ENCODE peak calls at places on chromosome 22, in four cellular contexts. K, Y, F and J are unnamed samples.

GRCh38 chr22:46150615-46151423 is 493 bp downstream of the PPARA start:
- DNase-seq in K (peak), Y (no peak), F (peak), J (peak)

GRCh38 chr22:39989633-39990032 is 5.1 kb upstream of the FAM83F start:
- DNase-seq in K (no peak), Y (no peak), F (no peak), J (no peak)

GRCh38 chr22:48635825-48636224 is 1191.8 kb downstream of the BRD1 start:
- DNase-seq in K (no peak), Y (peak), F (no peak), J (no peak)

GRCh38 chr22:39362271-39362670 is 12.5 kb downstream of the SYNGR1 start:
- DNase-seq in K (no peak), Y (no peak), F (no peak), J (peak)

GRCh38 chr22:37176464-37177061 is 11.5 kb downstream of the C1QTNF6 start:
- DNase-seq in K (peak), Y (peak), F (peak), J (peak)

GRCh38 chr22:46626356-46626755 is 6.2 kb downstream of the GRAMD4 start:
- DNase-seq in K (no peak), Y (no peak), F (no peak), J (no peak)

GRCh38 chr22:49351761-49352221 is 475.9 kb downstream of the BRD1 start:
- DNase-seq in K (no peak), Y (no peak), F (no peak), J (no peak)

GRCh38 chr22:46234851-46235437 is 15.1 kb downstream of the CDPF1 start:
- DNase-seq in K (no peak), Y (no peak), F (no peak), J (peak)

GRCh38 chr22:32829451-32829851 is 27.9 kb downstream of the TIMP3 start:
- DNase-seq in K (no peak), Y (no peak), F (no peak), J (no peak)

GRCh38 chr22:39522567-39523300 is 2.4 kb downstream of the ATF4 start:
- DNase-seq in K (peak), Y (no peak), F (no peak), J (no peak)

GRCh38 chr22:33776491-33776890 is 143.8 kb downstream of the LARGE1 start:
- DNase-seq in K (no peak), Y (no peak), F (no peak), J (no peak)

GRCh38 chr22:39174498-39175120 is 22.1 kb upstream of the CBX7 start:
- DNase-seq in K (peak), Y (peak), F (peak), J (peak)

GRCh38 chr22:37178350-37179125 is 9.5 kb downstream of the C1QTNF6 start:
- DNase-seq in K (peak), Y (peak), F (no peak), J (peak)

GRCh38 chr22:50034126-50035081 is 21.8 kb upstream of the IL17REL start:
- DNase-seq in K (no peak), Y (no peak), F (no peak), J (no peak)

GRCh38 chr22:22090650-22091399 is 108.2 kb upstream of the TOP3B start:
- DNase-seq in K (no peak), Y (no peak), F (no peak), J (no peak)

GRCh38 chr22:47593911-47594311 is 831.5 kb downstream of the TBC1D22A start:
- DNase-seq in K (no peak), Y (no peak), F (no peak), J (no peak)

GRCh38 chr22:41687901-41688364 is 734 bp downstream of the SNU13 start:
- DNase-seq in K (peak), Y (no peak), F (no peak), J (peak)

GRCh38 chr22:46193898-46194310 is 43.6 kb downstream of the PPARA start:
- DNase-seq in K (no peak), Y (no peak), F (no peak), J (no peak)

GRCh38 chr22:40606306-40606705 is 30.2 kb downstream of the MRTFA start:
- DNase-seq in K (no peak), Y (no peak), F (no peak), J (no peak)

GRCh38 chr22:33829549-33830280 is 90.6 kb downstream of the LARGE1 start:
- DNase-seq in K (no peak), Y (no peak), F (no peak), J (no peak)

GRCh38 chr22:29740216-29740615 is 20.4 kb downstream of the CABP7 start:
- DNase-seq in K (no peak), Y (no peak), F (no peak), J (no peak)

GRCh38 chr22:47940211-47940610 is 1177.8 kb downstream of the TBC1D22A start:
- DNase-seq in K (no peak), Y (no peak), F (no peak), J (no peak)

GRCh38 chr22:30803679-30804078 is 109.0 kb downstream of the OSBP2 start:
- DNase-seq in K (peak), Y (no peak), F (no peak), J (no peak)
- H3K4me3 ChIP-seq in K (no peak), Y (no peak), F (no peak), J (no peak)

GRCh38 chr22:35516723-35517122 is 23.9 kb upstream of the RASD2 start:
- DNase-seq in K (no peak), Y (no peak), F (no peak), J (no peak)
- TF ChIP-seq POLR2A in K (no peak), Y (no peak), F (no peak), J (no peak)

GRCh38 chr22:19344420-19344819 is 52.9 kb upstream of the CLTCL1 start:
- DNase-seq in K (no peak), Y (no peak), F (no peak), J (no peak)
- TF ChIP-seq CTCF in K (no peak), Y (no peak), F (no peak), J (no peak)

GRCh38 chr22:45051946-45052345 is 42.1 kb upstream of the PHF21B start:
- DNase-seq in K (no peak), Y (no peak), F (no peak), J (no peak)

GRCh38 chr22:45055936-45056335 is 46.1 kb upstream of the PHF21B start:
- DNase-seq in K (no peak), Y (no peak), F (no peak), J (no peak)

GRCh38 chr22:45053571-45053970 is 43.8 kb upstream of the PHF21B start:
- DNase-seq in K (no peak), Y (no peak), F (no peak), J (no peak)

GRCh38 chr22:45053094-45053493 is 43.3 kb upstream of the PHF21B start:
- DNase-seq in K (no peak), Y (no peak), F (no peak), J (no peak)

GRCh38 chr22:45051419-45051818 is 41.6 kb upstream of the PHF21B start:
- DNase-seq in K (no peak), Y (no peak), F (no peak), J (no peak)
- H3K4me3 ChIP-seq in K (no peak), Y (no peak), F (no peak), J (no peak)

DNA sequence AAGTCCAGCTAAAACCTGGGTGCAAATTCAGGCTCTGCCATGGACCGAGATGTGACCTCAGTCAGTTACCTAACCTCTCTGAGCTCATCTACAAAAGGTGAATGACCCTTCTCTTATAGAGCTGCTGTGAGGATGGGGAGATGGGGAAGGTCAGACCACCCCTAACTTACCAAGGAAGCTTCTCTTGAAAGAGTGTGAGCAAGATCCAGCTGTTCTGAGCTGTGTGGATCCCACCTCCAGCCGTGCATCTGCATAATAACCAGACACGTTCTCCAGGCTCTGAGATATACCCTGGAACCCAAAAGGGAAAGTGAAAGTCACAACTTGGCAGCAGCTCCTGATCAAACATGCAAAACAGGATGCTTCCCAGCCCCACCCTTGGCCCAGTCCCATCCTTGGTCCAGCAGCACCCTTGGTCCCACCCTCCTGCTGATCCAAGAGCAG is at the start of gene APOL3:
- DNase-seq in K (peak), Y (peak), F (peak), J (peak)
- TF ChIP-seq POLR2A in K (peak), Y (peak), F (peak), J (no peak)

DNA sequence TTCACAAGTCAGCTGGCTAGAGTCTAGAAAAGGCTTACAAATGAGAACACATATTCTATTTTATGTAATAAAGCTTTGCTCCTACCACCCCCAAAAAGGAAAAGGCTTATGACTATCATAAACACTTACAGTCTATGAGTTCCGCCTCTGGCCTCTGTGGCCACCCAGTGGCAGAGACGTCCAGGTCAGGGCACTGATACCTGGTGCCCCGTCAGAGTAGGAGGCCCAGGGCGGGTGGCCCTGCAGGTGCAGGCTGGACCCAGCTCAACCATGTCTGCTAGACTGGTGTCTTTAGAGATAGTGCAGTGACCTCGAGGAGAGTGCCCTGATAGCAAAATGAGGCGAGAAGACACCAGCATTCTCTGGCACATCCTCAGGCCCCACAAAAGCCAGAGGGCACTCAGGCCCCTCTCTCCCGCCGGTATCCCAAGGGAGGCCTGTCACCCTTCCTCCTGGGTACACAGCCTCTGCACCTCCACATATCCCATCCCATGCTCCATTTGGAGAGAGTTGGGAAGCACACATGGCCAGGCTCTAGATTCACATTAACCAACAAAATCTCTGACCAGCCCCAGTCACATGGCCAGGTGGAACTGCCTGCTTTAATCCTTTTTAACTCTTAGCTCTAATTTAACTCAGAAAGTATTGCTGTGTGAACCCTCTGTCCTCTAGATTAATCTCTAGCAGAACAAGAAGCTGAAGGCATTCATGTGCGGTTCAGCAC is 27.3 kb upstream of the SERPIND1 start:
- DNase-seq in K (no peak), Y (no peak), F (no peak), J (no peak)
- TF ChIP-seq CTCF in K (no peak), Y (no peak), F (no peak), J (no peak)

GRCh38 chr22:20940904-20941385 is 23.7 kb downstream of the CRKL start:
- DNase-seq in K (no peak), Y (no peak), F (no peak), J (no peak)
- H3K4me3 ChIP-seq in K (no peak), Y (no peak), F (no peak), J (no peak)

GRCh38 chr22:31583861-31584485 is 78.0 kb downstream of the PISD start:
- DNase-seq in K (no peak), Y (no peak), F (no peak), J (no peak)

GRCh38 chr22:31575190-31575589 is 78.9 kb downstream of the SFI1 start:
- DNase-seq in K (no peak), Y (no peak), F (peak), J (peak)

GRCh38 chr22:31577711-31578110 is 81.4 kb downstream of the SFI1 start:
- DNase-seq in K (no peak), Y (no peak), F (no peak), J (peak)

GRCh38 chr22:31578171-31578570 is 81.8 kb downstream of the SFI1 start:
- DNase-seq in K (no peak), Y (no peak), F (no peak), J (no peak)

DNA sequence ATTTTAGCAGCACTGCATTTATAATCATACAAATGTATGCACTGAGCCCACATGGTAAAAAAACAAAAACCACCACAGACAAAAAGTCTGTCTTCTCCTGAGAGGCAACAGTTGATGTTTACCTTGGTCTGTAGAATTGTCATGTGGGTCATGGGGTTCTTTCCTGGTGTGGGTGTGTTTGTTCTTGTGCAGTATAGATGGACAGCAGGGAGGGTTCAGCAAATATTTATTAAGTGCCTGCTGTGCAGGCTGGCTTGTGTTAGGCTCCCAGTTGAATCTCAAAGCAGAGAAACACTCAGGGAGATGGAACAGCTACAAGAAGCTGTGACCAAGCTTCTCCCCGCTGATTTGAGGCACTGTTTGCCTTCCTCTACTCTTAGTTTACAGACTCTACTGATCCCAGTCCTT is 82.2 kb downstream of the PISD start:
- DNase-seq in K (no peak), Y (no peak), F (no peak), J (peak)
- TF ChIP-seq POLR2A in K (no peak), Y (no peak), F (no peak), J (no peak)

GRCh38 chr22:43153916-43154315 is 2.6 kb downstream of the TSPO start:
- DNase-seq in K (no peak), Y (no peak), F (no peak), J (no peak)

GRCh38 chr22:43151251-43152000 is at the start of gene TSPO:
- DNase-seq in K (peak), Y (peak), F (peak), J (peak)

GRCh38 chr22:43150731-43151206 is 590 bp upstream of the TSPO start:
- DNase-seq in K (peak), Y (no peak), F (no peak), J (no peak)

GRCh38 chr22:43152001-43152354 is 619 bp downstream of the TSPO start:
- DNase-seq in K (no peak), Y (no peak), F (no peak), J (no peak)

GRCh38 chr22:43152355-43153071 is 1.2 kb downstream of the TSPO start:
- DNase-seq in K (peak), Y (peak), F (peak), J (peak)
- TF ChIP-seq CTCF in K (no peak), Y (no peak), F (no peak), J (no peak)